ENCODE peak calls at places on chromosome 1, in six cellular contexts. One of them, this sample, is unnamed.

GRCh38 chr1:232127190-232127589 is 500.6 kb downstream of the DISC1 start:
- DNase-seq in AG08395: peak; percentile 77
- DNase-seq in iris pigment epithelial cell: peak; percentile 89
- DNase-seq in DMS79 treated with DMSO at 0.1 percent for 48 hours: no peak
- DNase-seq in T-helper 22 cell: no peak
- DNase-seq in neural crest cell: no peak
- DNase-seq in this sample: no peak

GRCh38 chr1:52633291-52633754 is 355 bp downstream of the SHISAL2A start:
- DNase-seq in AG08395: no peak
- DNase-seq in iris pigment epithelial cell: no peak
- DNase-seq in DMS79 treated with DMSO at 0.1 percent for 48 hours: no peak
- DNase-seq in T-helper 22 cell: no peak
- DNase-seq in neural crest cell: peak; percentile 26
- DNase-seq in this sample: no peak

GRCh38 chr1:247216246-247216645 is 39.6 kb upstream of the VN1R5 start:
- DNase-seq in DMS79 treated with DMSO at 0.1 percent for 48 hours: no peak
- DNase-seq in neural crest cell: no peak
- DNase-seq in AG08395: no peak
- DNase-seq in T-helper 22 cell: no peak
- DNase-seq in iris pigment epithelial cell: no peak
- DNase-seq in this sample: no peak

GRCh38 chr1:94553323-94553730 is 11.8 kb upstream of the F3 start:
- DNase-seq in T-helper 22 cell: no peak
- DNase-seq in neural crest cell: no peak
- DNase-seq in iris pigment epithelial cell: peak; percentile 85
- DNase-seq in AG08395: no peak
- DNase-seq in DMS79 treated with DMSO at 0.1 percent for 48 hours: no peak
- DNase-seq in this sample: peak; percentile 22

GRCh38 chr1:226306425-226306824 is 2.5 kb downstream of the LIN9 start:
- DNase-seq in T-helper 22 cell: no peak
- DNase-seq in AG08395: no peak
- DNase-seq in iris pigment epithelial cell: no peak
- DNase-seq in neural crest cell: no peak
- DNase-seq in DMS79 treated with DMSO at 0.1 percent for 48 hours: no peak
- DNase-seq in this sample: no peak

GRCh38 chr1:205633421-205633976 is 1.7 kb upstream of the ELK4 start:
- DNase-seq in DMS79 treated with DMSO at 0.1 percent for 48 hours: no peak
- DNase-seq in iris pigment epithelial cell: no peak
- DNase-seq in AG08395: no peak
- DNase-seq in T-helper 22 cell: no peak
- DNase-seq in neural crest cell: no peak
- DNase-seq in this sample: no peak

GRCh38 chr1:155250633-155251449 is 4.4 kb downstream of the ENTREP3 start:
- DNase-seq in AG08395: peak; percentile 95
- DNase-seq in iris pigment epithelial cell: peak; percentile 86
- DNase-seq in T-helper 22 cell: peak; percentile 83
- DNase-seq in neural crest cell: peak; percentile 99
- DNase-seq in DMS79 treated with DMSO at 0.1 percent for 48 hours: peak; percentile 84
- DNase-seq in this sample: no peak

GRCh38 chr1:94926365-94926914 is 470 bp downstream of the CNN3 start:
- DNase-seq in T-helper 22 cell: no peak
- DNase-seq in AG08395: peak; percentile 56
- DNase-seq in neural crest cell: peak; percentile 62
- DNase-seq in iris pigment epithelial cell: no peak
- DNase-seq in DMS79 treated with DMSO at 0.1 percent for 48 hours: peak; percentile 38
- DNase-seq in this sample: no peak

GRCh38 chr1:53043271-53043670 is 18.7 kb upstream of the PODN start:
- DNase-seq in iris pigment epithelial cell: peak; percentile 49
- DNase-seq in AG08395: peak; percentile 77
- DNase-seq in DMS79 treated with DMSO at 0.1 percent for 48 hours: no peak
- DNase-seq in neural crest cell: no peak
- DNase-seq in T-helper 22 cell: no peak
- DNase-seq in this sample: no peak

GRCh38 chr1:190436615-190437014 is 41.0 kb downstream of the BRINP3 start:
- DNase-seq in DMS79 treated with DMSO at 0.1 percent for 48 hours: no peak
- DNase-seq in AG08395: no peak
- DNase-seq in iris pigment epithelial cell: peak; percentile 40
- DNase-seq in neural crest cell: no peak
- DNase-seq in T-helper 22 cell: no peak
- DNase-seq in this sample: no peak

GRCh38 chr1:168235548-168235885 is 9.7 kb downstream of the SFT2D2 start:
- DNase-seq in AG08395: peak; percentile 48
- DNase-seq in neural crest cell: no peak
- DNase-seq in DMS79 treated with DMSO at 0.1 percent for 48 hours: no peak
- DNase-seq in T-helper 22 cell: no peak
- DNase-seq in iris pigment epithelial cell: peak; percentile 36
- DNase-seq in this sample: no peak

GRCh38 chr1:116375165-116375883 is 2.3 kb downstream of the ATP1A1 start:
- DNase-seq in T-helper 22 cell: no peak
- DNase-seq in DMS79 treated with DMSO at 0.1 percent for 48 hours: peak; percentile 18
- DNase-seq in neural crest cell: no peak
- DNase-seq in AG08395: no peak
- DNase-seq in iris pigment epithelial cell: peak; percentile 34
- DNase-seq in this sample: no peak

GRCh38 chr1:89932598-89933364 is 62.1 kb upstream of the ZNF326 start:
- DNase-seq in DMS79 treated with DMSO at 0.1 percent for 48 hours: no peak
- DNase-seq in AG08395: no peak
- DNase-seq in neural crest cell: no peak
- DNase-seq in T-helper 22 cell: no peak
- DNase-seq in iris pigment epithelial cell: no peak
- DNase-seq in this sample: no peak

GRCh38 chr1:26555550-26555981 is 26.0 kb downstream of the RPS6KA1 start:
- DNase-seq in AG08395: no peak
- DNase-seq in iris pigment epithelial cell: no peak
- DNase-seq in neural crest cell: peak; percentile 59
- DNase-seq in T-helper 22 cell: no peak
- DNase-seq in DMS79 treated with DMSO at 0.1 percent for 48 hours: no peak
- DNase-seq in this sample: no peak

GRCh38 chr1:64745181-64745985 is 508 bp downstream of the RAVER2 start:
- DNase-seq in iris pigment epithelial cell: peak; percentile 65
- DNase-seq in neural crest cell: peak; percentile 4
- DNase-seq in AG08395: peak; percentile 3
- DNase-seq in T-helper 22 cell: no peak
- DNase-seq in DMS79 treated with DMSO at 0.1 percent for 48 hours: peak; percentile 46
- DNase-seq in this sample: no peak

GRCh38 chr1:15172405-15173259 is 19.1 kb downstream of the TMEM51 start:
- DNase-seq in T-helper 22 cell: no peak
- DNase-seq in iris pigment epithelial cell: peak; percentile 64
- DNase-seq in neural crest cell: no peak
- DNase-seq in DMS79 treated with DMSO at 0.1 percent for 48 hours: no peak
- DNase-seq in AG08395: no peak
- DNase-seq in this sample: no peak

GRCh38 chr1:22275626-22276395 is 132.9 kb upstream of the WNT4 start:
- DNase-seq in DMS79 treated with DMSO at 0.1 percent for 48 hours: peak; percentile 50
- DNase-seq in AG08395: peak; percentile 86
- DNase-seq in iris pigment epithelial cell: peak; percentile 55
- DNase-seq in T-helper 22 cell: no peak
- DNase-seq in neural crest cell: peak; percentile 74
- DNase-seq in this sample: peak; percentile 4

GRCh38 chr1:26023826-26024225 is 2.3 kb downstream of the EXTL1 start:
- DNase-seq in DMS79 treated with DMSO at 0.1 percent for 48 hours: no peak
- DNase-seq in AG08395: no peak
- DNase-seq in iris pigment epithelial cell: no peak
- DNase-seq in T-helper 22 cell: no peak
- DNase-seq in neural crest cell: no peak
- DNase-seq in this sample: no peak

GRCh38 chr1:198212675-198213074 is 55.9 kb downstream of the NEK7 start:
- DNase-seq in AG08395: peak; percentile 50
- DNase-seq in T-helper 22 cell: no peak
- DNase-seq in iris pigment epithelial cell: peak; percentile 99
- DNase-seq in neural crest cell: no peak
- DNase-seq in DMS79 treated with DMSO at 0.1 percent for 48 hours: no peak
- DNase-seq in this sample: peak; percentile 74

GRCh38 chr1:17700363-17700762 is 54.8 kb upstream of the ACTL8 start:
- DNase-seq in AG08395: no peak
- DNase-seq in T-helper 22 cell: no peak
- DNase-seq in neural crest cell: no peak
- DNase-seq in iris pigment epithelial cell: no peak
- DNase-seq in DMS79 treated with DMSO at 0.1 percent for 48 hours: no peak
- DNase-seq in this sample: no peak

GRCh38 chr1:10211805-10212405 is 1.5 kb downstream of the KIF1B start:
- DNase-seq in T-helper 22 cell: no peak
- DNase-seq in iris pigment epithelial cell: peak; percentile 66
- DNase-seq in neural crest cell: peak; percentile 9
- DNase-seq in AG08395: no peak
- DNase-seq in DMS79 treated with DMSO at 0.1 percent for 48 hours: peak; percentile 79
- DNase-seq in this sample: no peak

GRCh38 chr1:3471356-3472087 is 17.1 kb downstream of the ARHGEF16 start:
- DNase-seq in T-helper 22 cell: no peak
- DNase-seq in neural crest cell: peak; percentile 74
- DNase-seq in DMS79 treated with DMSO at 0.1 percent for 48 hours: no peak
- DNase-seq in AG08395: peak; percentile 46
- DNase-seq in iris pigment epithelial cell: peak; percentile 49
- DNase-seq in this sample: no peak

GRCh38 chr1:180611016-180611930 is 20.5 kb upstream of the XPR1 start:
- DNase-seq in DMS79 treated with DMSO at 0.1 percent for 48 hours: no peak
- DNase-seq in iris pigment epithelial cell: no peak
- DNase-seq in AG08395: no peak
- DNase-seq in neural crest cell: no peak
- DNase-seq in T-helper 22 cell: no peak
- DNase-seq in this sample: no peak

GRCh38 chr1:219660666-219661463 is 48.0 kb upstream of the ZC3H11B start:
- DNase-seq in AG08395: peak; percentile 52
- DNase-seq in T-helper 22 cell: no peak
- DNase-seq in iris pigment epithelial cell: peak; percentile 93
- DNase-seq in neural crest cell: peak; percentile 95
- DNase-seq in DMS79 treated with DMSO at 0.1 percent for 48 hours: no peak
- DNase-seq in this sample: peak; percentile 80

GRCh38 chr1:65825736-65826135 is 33.0 kb downstream of the PDE4B start:
- DNase-seq in AG08395: peak; percentile 60
- DNase-seq in iris pigment epithelial cell: peak; percentile 68
- DNase-seq in neural crest cell: no peak
- DNase-seq in T-helper 22 cell: no peak
- DNase-seq in DMS79 treated with DMSO at 0.1 percent for 48 hours: no peak
- DNase-seq in this sample: peak; percentile 23

GRCh38 chr1:33036051-33036525 is 595 bp downstream of the AK2 start:
- DNase-seq in T-helper 22 cell: no peak
- DNase-seq in neural crest cell: no peak
- DNase-seq in iris pigment epithelial cell: no peak
- DNase-seq in AG08395: peak; percentile 13
- DNase-seq in DMS79 treated with DMSO at 0.1 percent for 48 hours: no peak
- DNase-seq in this sample: no peak

GRCh38 chr1:244653439-244654283 is 735 bp downstream of the DESI2 start:
- DNase-seq in DMS79 treated with DMSO at 0.1 percent for 48 hours: peak; percentile 16
- DNase-seq in T-helper 22 cell: no peak
- DNase-seq in iris pigment epithelial cell: peak; percentile 31
- DNase-seq in neural crest cell: no peak
- DNase-seq in AG08395: no peak
- DNase-seq in this sample: no peak

GRCh38 chr1:7229696-7230095 is 444.4 kb downstream of the CAMTA1 start:
- DNase-seq in neural crest cell: no peak
- DNase-seq in DMS79 treated with DMSO at 0.1 percent for 48 hours: no peak
- DNase-seq in iris pigment epithelial cell: no peak
- DNase-seq in AG08395: peak; percentile 65
- DNase-seq in T-helper 22 cell: no peak
- DNase-seq in this sample: no peak

GRCh38 chr1:58815680-58816071 is 31.8 kb upstream of the JUN start:
- DNase-seq in iris pigment epithelial cell: peak; percentile 53
- DNase-seq in AG08395: peak; percentile 13
- DNase-seq in DMS79 treated with DMSO at 0.1 percent for 48 hours: no peak
- DNase-seq in T-helper 22 cell: no peak
- DNase-seq in neural crest cell: no peak
- DNase-seq in this sample: no peak

GRCh38 chr1:34858901-34859441 is 578 bp downstream of the SMIM12 start:
- DNase-seq in neural crest cell: no peak
- DNase-seq in DMS79 treated with DMSO at 0.1 percent for 48 hours: no peak
- DNase-seq in AG08395: peak; percentile 60
- DNase-seq in T-helper 22 cell: no peak
- DNase-seq in iris pigment epithelial cell: peak; percentile 64
- DNase-seq in this sample: no peak

GRCh38 chr1:156664949-156665411 is 12.2 kb downstream of the NES start:
- DNase-seq in iris pigment epithelial cell: no peak
- DNase-seq in T-helper 22 cell: no peak
- DNase-seq in neural crest cell: peak; percentile 46
- DNase-seq in DMS79 treated with DMSO at 0.1 percent for 48 hours: peak; percentile 86
- DNase-seq in AG08395: peak; percentile 38
- DNase-seq in this sample: no peak

GRCh38 chr1:163083690-163084089 is 14.5 kb downstream of the RGS4 start:
- DNase-seq in iris pigment epithelial cell: peak; percentile 78
- DNase-seq in AG08395: peak; percentile 40
- DNase-seq in DMS79 treated with DMSO at 0.1 percent for 48 hours: no peak
- DNase-seq in neural crest cell: no peak
- DNase-seq in T-helper 22 cell: no peak
- DNase-seq in this sample: no peak

GRCh38 chr1:161473363-161473762 is 31.9 kb upstream of the FCGR2A start:
- DNase-seq in neural crest cell: no peak
- DNase-seq in DMS79 treated with DMSO at 0.1 percent for 48 hours: no peak
- DNase-seq in AG08395: no peak
- DNase-seq in T-helper 22 cell: no peak
- DNase-seq in iris pigment epithelial cell: peak; percentile 22
- DNase-seq in this sample: peak; percentile 1

GRCh38 chr1:169785267-169785666 is 9.4 kb downstream of the METTL18 start:
- DNase-seq in AG08395: no peak
- DNase-seq in T-helper 22 cell: no peak
- DNase-seq in iris pigment epithelial cell: no peak
- DNase-seq in neural crest cell: no peak
- DNase-seq in DMS79 treated with DMSO at 0.1 percent for 48 hours: no peak
- DNase-seq in this sample: no peak

This sample was measured in non-pigmented ciliary epithelial cell.